ENCODE peak calls at places on chromosomes 7 and 10, in ten cellular contexts. H is stimulated activated CD4-positive, alpha-beta T cell treated with anti-CD3 and anti-CD28 coated beads, Interleukin-1b, Interleukin-23, amount 100 ng/mL, for 24 hours; U is GOT3; Y is H9; P is nucleus accumbens; A is T-helper 17 cell; E is suprapubic skin; X is activated CD4-positive, alpha-beta T cell treated with anti-CD3 and anti-CD28 coated beads, Interleukin-2, amount 50 U/mL, for 48 hours; D is stimulated activated CD8-positive, alpha-beta memory T cell treated with anti-CD3 and anti-CD28 coated beads, Interleukin-15, amount 100 ng/mL, for 24 hours; N is AG04449. I is an unnamed sample.

GRCh38 chr7:24582171-24582570 is 8.9 kb downstream of the PALS2 start:
- DNase-seq in Y (no peak), X (no peak), H (no peak), A (no peak), U (no peak), P (no peak), E (no peak), N (no peak), D (no peak), I (no peak)

GRCh38 chr7:84939888-84940287 is 247.0 kb downstream of the SEMA3D start:
- DNase-seq in U (no peak), P (no peak), Y (no peak), X (no peak), N (no peak), H (no peak), A (no peak), D (no peak), E (no peak), I (no peak)

GRCh38 chr7:9557853-9558252 is 1124.4 kb downstream of the NXPH1 start:
- DNase-seq in E (no peak), N (no peak), D (no peak), P (no peak), A (no peak), X (no peak), U (no peak), Y (no peak), H (no peak), I (no peak)

GRCh38 chr10:10758306-10758705 is 259.4 kb upstream of the CELF2 start:
- DNase-seq in E (no peak), U (no peak), P (peak), Y (no peak), H (no peak), N (no peak), X (no peak), A (no peak), D (no peak), I (no peak)

GRCh38 chr10:124353091-124353815 is 65.5 kb downstream of the OAT start:
- DNase-seq in N (no peak), X (no peak), Y (peak), P (no peak), D (no peak), A (no peak), U (no peak), E (peak), H (no peak), I (no peak)

GRCh38 chr10:67521546-67521945 is 174.4 kb downstream of the CTNNA3 start:
- DNase-seq in D (no peak), Y (no peak), E (no peak), X (no peak), N (no peak), U (no peak), A (no peak), H (no peak), P (no peak), I (no peak)

GRCh38 chr10:68403701-68404100 is 3.4 kb downstream of the RUFY2 start:
- DNase-seq in E (no peak), Y (no peak), H (no peak), X (no peak), P (no peak), A (no peak), N (no peak), D (no peak), U (no peak), I (no peak)

GRCh38 chr10:123422261-123422660 is 243.9 kb upstream of the GPR26 start:
- DNase-seq in D (no peak), P (no peak), U (no peak), Y (no peak), N (no peak), A (no peak), H (no peak), E (no peak), X (no peak), I (no peak)

GRCh38 chr7:121082400-121083101 is 94.0 kb downstream of the CPED1 start:
- DNase-seq in Y (no peak), H (no peak), A (no peak), U (no peak), P (no peak), N (no peak), D (no peak), X (no peak), E (no peak), I (no peak)

GRCh38 chr7:7821517-7821916 is 103.1 kb upstream of the RPA3 start:
- DNase-seq in N (no peak), D (no peak), A (no peak), E (no peak), X (no peak), U (no peak), Y (no peak), H (no peak), P (no peak), I (no peak)

GRCh38 chr10:133191651-133192050 is 31.6 kb downstream of the KNDC1 start:
- DNase-seq in H (no peak), X (no peak), D (no peak), A (no peak), U (no peak), Y (no peak), N (no peak), P (no peak), E (no peak), I (no peak)

GRCh38 chr10:100654835-100655759 is 90.3 kb upstream of the PAX2 start:
- DNase-seq in A (no peak), X (peak), P (no peak), Y (peak), E (no peak), H (no peak), U (no peak), D (no peak), N (no peak), I (no peak)

GRCh38 chr7:148492157-148492860 is 98.3 kb upstream of the C7orf33 start:
- DNase-seq in A (no peak), D (no peak), H (no peak), Y (no peak), P (no peak), X (no peak), N (no peak), E (no peak), U (no peak), I (no peak)

GRCh38 chr10:130412317-130412716 is 276.1 kb downstream of the GLRX3 start:
- DNase-seq in A (no peak), E (no peak), D (no peak), X (no peak), N (no peak), P (no peak), U (no peak), Y (no peak), H (no peak), I (no peak)

GRCh38 chr7:149719050-149719899 is 54.1 kb downstream of the ZNF467 start:
- DNase-seq in A (no peak), D (no peak), U (no peak), H (no peak), N (no peak), E (no peak), Y (peak), X (no peak), P (no peak), I (no peak)

GRCh38 chr7:6655636-6656385 is 18.7 kb downstream of the ZNF316 start:
- DNase-seq in A (no peak), H (no peak), U (no peak), E (peak), Y (no peak), X (no peak), D (no peak), N (no peak), P (no peak), I (no peak)

GRCh38 chr7:76293407-76293901 is 9.0 kb upstream of the HSPB1 start:
- DNase-seq in A (no peak), X (no peak), U (no peak), H (no peak), P (no peak), E (no peak), N (no peak), Y (no peak), D (no peak), I (no peak)

GRCh38 chr10:93421426-93421825 is 60.7 kb downstream of the MYOF start:
- DNase-seq in X (no peak), U (no peak), D (no peak), N (no peak), H (no peak), P (no peak), E (peak), Y (peak), A (no peak), I (no peak)

GRCh38 chr10:83723080-83723479 is 416.2 kb upstream of the GHITM start:
- DNase-seq in X (no peak), U (no peak), N (no peak), P (no peak), Y (no peak), H (no peak), E (no peak), D (no peak), A (no peak), I (no peak)

GRCh38 chr7:1243290-1243963 is 10.8 kb downstream of the UNCX start:
- DNase-seq in P (no peak), A (no peak), E (no peak), X (no peak), U (no peak), Y (no peak), D (no peak), N (no peak), H (no peak), I (no peak)

GRCh38 chr10:109892087-109892486 is 31.2 kb downstream of the XPNPEP1 start:
- DNase-seq in N (no peak), U (no peak), D (no peak), H (no peak), E (no peak), P (no peak), A (no peak), X (no peak), Y (peak), I (no peak)

GRCh38 chr10:48678041-48678440 is 6.6 kb upstream of the WDFY4 start:
- DNase-seq in E (no peak), A (no peak), N (no peak), P (no peak), X (no peak), Y (no peak), U (no peak), D (no peak), H (no peak), I (no peak)

GRCh38 chr7:151373599-151373998 is 32.0 kb downstream of the NUB1 start:
- DNase-seq in D (no peak), H (no peak), Y (no peak), X (no peak), E (peak), N (no peak), A (no peak), P (no peak), U (no peak), I (no peak)

GRCh38 chr7:159056722-159057121 is 87.9 kb downstream of the VIPR2 start:
- DNase-seq in E (no peak), X (no peak), D (no peak), U (no peak), A (no peak), H (no peak), N (no peak), P (no peak), Y (no peak), I (no peak)

GRCh38 chr10:22992621-22993020 is 64.8 kb downstream of the ARMC3 start:
- DNase-seq in N (no peak), D (no peak), A (no peak), P (no peak), U (no peak), H (no peak), E (no peak), Y (no peak), X (no peak), I (no peak)

GRCh38 chr10:2791774-2792443 is 275.4 kb upstream of the PFKP start:
- DNase-seq in X (peak), N (no peak), E (no peak), P (no peak), U (no peak), D (no peak), H (no peak), A (no peak), Y (no peak), I (no peak)

GRCh38 chr10:26214004-26214403 is 2.6 kb upstream of the GAD2 start:
- DNase-seq in Y (peak), N (no peak), E (no peak), H (no peak), X (no peak), P (no peak), U (no peak), A (no peak), D (no peak), I (no peak)

GRCh38 chr10:133324198-133324792 is 12.4 kb downstream of the CALY start:
- DNase-seq in N (no peak), U (no peak), H (no peak), Y (peak), A (no peak), E (no peak), D (peak), X (peak), P (peak), I (peak)

GRCh38 chr10:131787961-131788360 is 112.8 kb upstream of the PPP2R2D start:
- DNase-seq in X (no peak), Y (no peak), E (no peak), A (no peak), N (no peak), D (no peak), P (no peak), H (no peak), U (no peak), I (no peak)

GRCh38 chr10:70677620-70678249 is 5.4 kb downstream of the ADAMTS14 start:
- DNase-seq in N (no peak), D (no peak), H (no peak), P (no peak), A (no peak), E (no peak), U (no peak), Y (no peak), X (no peak), I (no peak)

GRCh38 chr10:103353281-103353680 is 2.3 kb upstream of the PCGF6 start:
- DNase-seq in N (no peak), Y (no peak), H (no peak), U (no peak), X (no peak), D (no peak), A (no peak), E (no peak), P (no peak), I (no peak)

GRCh38 chr7:156659203-156659602 is 18.6 kb downstream of the RNF32 start:
- DNase-seq in H (no peak), E (no peak), Y (no peak), D (no peak), X (no peak), U (no peak), A (no peak), N (no peak), P (no peak), I (no peak)

GRCh38 chr7:133040617-133041016 is 41.3 kb downstream of the CHCHD3 start:
- DNase-seq in D (no peak), Y (no peak), U (no peak), N (no peak), X (no peak), P (no peak), A (no peak), H (no peak), E (no peak), I (no peak)

GRCh38 chr10:88129013-88129412 is 265.6 kb downstream of the PTEN start:
- DNase-seq in X (no peak), N (no peak), E (no peak), P (no peak), Y (no peak), H (no peak), D (no peak), A (no peak), U (no peak), I (no peak)

GRCh38 chr7:83469076-83469475 is 179.9 kb downstream of the SEMA3E start:
- DNase-seq in U (no peak), H (no peak), D (no peak), Y (no peak), P (no peak), A (no peak), E (no peak), X (no peak), N (peak), I (no peak)

GRCh38 chr7:113963356-113963755 is 44.5 kb upstream of the PPP1R3A start:
- DNase-seq in P (no peak), X (no peak), H (no peak), D (no peak), N (no peak), E (no peak), A (no peak), U (no peak), Y (no peak), I (no peak)

GRCh38 chr10:124385627-124386185 is 33.0 kb downstream of the OAT start:
- DNase-seq in E (peak), H (no peak), P (no peak), D (no peak), U (no peak), A (no peak), X (no peak), Y (no peak), N (no peak), I (no peak)

I was measured in activated effector memory CD4-positive, alpha-beta T cell treated with Interleukin-2 at 50 U/mL for 16 hours.